ENCODE peak calls at places on chromosomes 6 and 20, in six cellular contexts. Y is fibroblast of lung, K is heart right ventricle, L is GM23248, J is retinal pigment epithelial cell, Z is epithelial cell of proximal tubule. N is an unnamed sample.

GRCh38 chr6:37709932-37710565 is 12.4 kb upstream of the MDGA1 start:
- DNase-seq in L (no peak), K (no peak), J (no peak), Y (no peak), Z (no peak), N (no peak)

GRCh38 chr20:45016089-45016641 is 49.9 kb downstream of the STK4 start:
- DNase-seq in Y (no peak), J (no peak), K (no peak), Z (no peak), L (peak), N (no peak)

GRCh38 chr6:101832371-101832770 is 438.9 kb downstream of the GRIK2 start:
- DNase-seq in Y (no peak), J (no peak), Z (no peak), L (no peak), K (peak), N (no peak)

GRCh38 chr6:33755070-33755869 is 8.6 kb upstream of the IP6K3 start:
- DNase-seq in J (no peak), L (no peak), Z (no peak), K (no peak), Y (no peak), N (no peak)

GRCh38 chr20:9966966-9967365 is 67.8 kb upstream of the ANKEF1 start:
- DNase-seq in L (peak), Y (no peak), K (no peak), Z (no peak), J (no peak), N (no peak)

GRCh38 chr20:44526129-44526528 is 4.3 kb upstream of the SERINC3 start:
- DNase-seq in Y (no peak), L (peak), J (no peak), K (no peak), Z (no peak), N (no peak)

GRCh38 chr6:134787261-134787871 is 162.5 kb downstream of the ALDH8A1 start:
- DNase-seq in Z (peak), J (peak), L (peak), K (no peak), Y (peak), N (no peak)

GRCh38 chr6:38933426-38933825 is 115.2 kb upstream of the GLP1R start:
- DNase-seq in L (peak), Y (peak), K (no peak), Z (no peak), J (no peak), N (peak)

GRCh38 chr6:131116755-131117360 is 18.4 kb upstream of the AKAP7 start:
- DNase-seq in J (no peak), L (peak), Y (peak), Z (no peak), K (peak), N (no peak)

GRCh38 chr6:89353118-89353556 is 615 bp upstream of the UBE2J1 start:
- DNase-seq in L (no peak), J (no peak), Z (no peak), K (no peak), Y (no peak), N (no peak)

GRCh38 chr6:154515808-154516207 is 5.3 kb upstream of the CNKSR3 start:
- DNase-seq in Z (no peak), J (no peak), Y (no peak), K (no peak), L (peak), N (no peak)

GRCh38 chr20:45985573-45985972 is 13.6 kb upstream of the ZNF335 start:
- DNase-seq in K (no peak), Z (no peak), J (no peak), L (peak), Y (no peak), N (no peak)

GRCh38 chr6:127100510-127101140 is 17.8 kb upstream of the RSPO3 start:
- DNase-seq in Z (no peak), J (no peak), Y (peak), K (no peak), L (peak), N (no peak)

GRCh38 chr6:28940859-28941680 is 17.3 kb upstream of the TRIM27 start:
- DNase-seq in J (no peak), Z (no peak), L (peak), K (peak), Y (peak), N (peak)

GRCh38 chr6:30211899-30212298 is 1.3 kb downstream of the TRIM26 start:
- DNase-seq in L (no peak), Z (no peak), Y (no peak), K (no peak), J (no peak), N (no peak)

GRCh38 chr20:48128436-48128835 is 343.2 kb upstream of the SULF2 start:
- DNase-seq in Y (no peak), K (no peak), L (peak), Z (no peak), J (no peak), N (no peak)

GRCh38 chr6:13429406-13429753 is 58.0 kb downstream of the GFOD1 start:
- DNase-seq in J (no peak), L (no peak), Z (no peak), Y (no peak), K (no peak), N (no peak)

GRCh38 chr6:15659181-15659580 is 3.6 kb downstream of the DTNBP1 start:
- DNase-seq in Z (no peak), J (no peak), Y (no peak), K (no peak), L (no peak), N (no peak)
- H3K4me3 ChIP-seq in Z (no peak), J (no peak), Y (no peak), K (no peak), L (no peak), N (no peak)

GRCh38 chr6:85403331-85404015 is 46.4 kb upstream of the NT5E start:
- DNase-seq in L (peak), Y (peak), K (no peak), J (peak), Z (peak), N (no peak)
- H3K4me3 ChIP-seq in L (peak), Y (peak), K (no peak), J (no peak), Z (peak), N (no peak)

GRCh38 chr20:4729265-4729664 is 7.6 kb downstream of the PRND start:
- DNase-seq in L (peak), J (no peak), Z (no peak), K (no peak), Y (no peak), N (peak)

GRCh38 chr20:4724459-4725262 is 3.0 kb downstream of the PRND start:
- DNase-seq in L (no peak), Y (no peak), K (no peak), J (no peak), Z (no peak), N (no peak)

GRCh38 chr20:4725263-4725550 is 3.5 kb downstream of the PRND start:
- DNase-seq in K (no peak), L (no peak), Y (no peak), Z (no peak), J (no peak), N (no peak)

GRCh38 chr20:4728121-4728520 is 6.4 kb downstream of the PRND start:
- DNase-seq in J (no peak), L (peak), K (no peak), Z (no peak), Y (peak), N (no peak)

DNA sequence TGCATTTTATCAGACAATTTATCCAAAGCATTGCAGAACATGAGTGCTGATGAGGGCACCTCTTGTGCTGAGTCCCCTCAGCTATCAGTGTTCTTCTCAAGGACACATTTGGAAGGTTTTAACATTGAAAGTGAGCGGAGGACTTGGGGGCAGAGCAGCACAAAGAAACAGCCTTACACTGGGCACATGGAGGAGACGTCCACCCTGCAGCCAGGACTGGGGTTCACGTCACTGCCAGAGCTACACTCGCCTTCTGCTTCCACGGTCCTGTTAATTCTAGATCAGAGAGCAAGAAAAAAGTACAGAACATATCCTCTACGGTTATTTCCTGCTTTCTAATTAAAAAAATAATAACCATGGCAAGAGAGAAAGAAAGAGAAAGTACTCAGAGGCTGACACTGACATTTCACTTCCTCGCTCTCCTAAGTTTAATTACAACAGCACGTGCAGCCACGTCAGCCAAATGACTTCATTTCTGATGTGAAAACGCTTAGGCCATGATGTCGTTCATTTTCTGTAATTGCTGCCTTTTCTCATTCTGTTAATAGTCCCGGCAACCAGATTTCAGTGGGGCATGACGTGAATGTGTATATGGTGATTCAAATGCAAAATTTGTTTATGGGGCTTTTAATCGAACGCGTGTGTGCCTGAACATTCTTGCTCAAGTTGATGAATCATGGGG is 5.1 kb downstream of the PRND start:
- DNase-seq in Z (no peak), L (peak), K (no peak), Y (peak), J (no peak), N (peak)
- H3K4me3 ChIP-seq in Z (no peak), L (peak), K (no peak), Y (peak), J (no peak), N (peak)

GRCh38 chr20:62937353-62938104 is 418 bp upstream of the GID8 start:
- DNase-seq in Z (no peak), Y (peak), L (peak), K (peak), J (peak), N (peak)

GRCh38 chr20:62936996-62937352 is 973 bp upstream of the GID8 start:
- DNase-seq in J (no peak), Y (peak), K (no peak), Z (no peak), L (peak), N (no peak)

GRCh38 chr20:62935204-62935967 is 2.6 kb upstream of the GID8 start:
- DNase-seq in J (no peak), Y (no peak), Z (no peak), L (no peak), K (no peak), N (no peak)

GRCh38 chr20:62933966-62934365 is 4.0 kb upstream of the GID8 start:
- DNase-seq in J (no peak), Y (no peak), L (no peak), K (no peak), Z (no peak), N (no peak)

DNA sequence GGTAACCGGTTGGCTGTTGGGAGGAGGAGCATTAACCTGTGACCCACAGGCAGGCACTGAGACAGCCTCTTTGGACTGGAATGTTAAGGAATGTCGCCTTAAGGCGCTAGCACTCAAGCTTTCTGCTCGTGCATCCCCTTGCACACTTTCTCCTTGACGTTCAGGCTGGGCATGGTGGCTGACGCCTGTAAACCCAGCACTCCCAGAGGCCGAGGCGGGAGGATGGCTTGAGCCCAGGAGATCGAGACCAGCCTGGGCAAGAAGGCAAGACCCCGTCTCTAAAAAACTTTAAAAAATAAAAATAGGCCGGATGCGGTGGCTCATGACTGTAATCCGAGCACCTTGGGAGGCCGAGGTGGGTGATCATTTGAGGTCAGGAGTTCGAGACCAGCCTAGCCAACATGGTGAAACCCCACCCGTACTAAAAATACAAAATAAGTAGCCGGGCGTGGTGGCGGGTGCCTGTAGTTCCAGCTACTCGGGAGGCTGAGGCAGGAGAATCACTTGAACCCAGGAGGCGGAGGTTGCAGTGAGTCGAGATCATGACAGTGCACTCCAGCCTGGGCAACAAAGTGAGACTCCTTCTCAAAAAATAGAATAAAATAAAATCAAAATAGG is 1.9 kb upstream of the GID8 start:
- DNase-seq in L (no peak), Y (no peak), Z (no peak), K (no peak), J (peak), N (no peak)
- H3K4me3 ChIP-seq in L (peak), Y (peak), Z (peak), K (peak), J (peak), N (no peak)

GRCh38 chr6:84657486-84657885 is 106.9 kb downstream of the TBX18 start:
- DNase-seq in L (no peak), K (no peak), Z (no peak), J (no peak), Y (no peak), N (no peak)

GRCh38 chr6:84651583-84651982 is 112.8 kb downstream of the TBX18 start:
- DNase-seq in J (no peak), Y (no peak), L (no peak), K (no peak), Z (no peak), N (no peak)

GRCh38 chr6:84657025-84657424 is 107.4 kb downstream of the TBX18 start:
- DNase-seq in Z (no peak), K (no peak), Y (no peak), J (no peak), L (no peak), N (no peak)

GRCh38 chr6:84652356-84653026 is 111.9 kb downstream of the TBX18 start:
- DNase-seq in Z (peak), L (peak), K (no peak), J (peak), Y (peak), N (no peak)

DNA sequence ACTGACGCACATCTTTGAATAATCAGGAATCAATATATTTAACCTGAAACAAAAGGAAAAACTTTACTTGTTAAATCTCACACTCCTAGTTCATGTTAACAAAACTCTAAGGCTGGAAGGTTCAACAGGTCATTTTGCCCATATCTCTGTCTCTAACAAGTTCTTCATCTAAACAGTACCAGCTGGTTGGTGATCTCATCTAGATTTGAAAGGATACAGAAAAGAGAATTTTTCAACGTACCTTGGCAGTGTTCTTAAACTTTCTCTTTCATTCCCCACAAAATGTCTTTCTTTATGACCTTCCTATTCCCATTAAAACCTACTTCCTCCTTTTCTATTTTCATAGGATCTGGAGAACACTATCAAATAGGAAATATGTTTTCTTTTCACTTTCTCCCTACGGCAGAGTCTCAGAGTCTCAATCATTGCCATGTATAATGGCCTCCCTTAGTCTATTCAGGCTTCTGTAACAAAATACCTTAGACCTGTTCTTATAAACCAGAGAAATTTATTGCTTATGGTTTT is 111.3 kb downstream of the TBX18 start:
- DNase-seq in Z (no peak), L (no peak), K (no peak), Y (no peak), J (no peak), N (no peak)
- H3K4me3 ChIP-seq in Z (no peak), L (no peak), K (no peak), Y (no peak), J (no peak), N (no peak)

GRCh38 chr6:35728663-35729348 is 8.0 kb upstream of the ARMC12 start:
- DNase-seq in L (no peak), J (no peak), K (peak), Y (no peak), Z (no peak), N (peak)
- H3K4me3 ChIP-seq in L (no peak), J (no peak), K (peak), Y (no peak), Z (peak), N (peak)

GRCh38 chr6:114008331-114008730 is 37.4 kb upstream of the HDAC2 start:
- DNase-seq in K (no peak), L (no peak), Y (no peak), J (no peak), Z (no peak), N (no peak)
- H3K4me3 ChIP-seq in K (no peak), L (peak), Y (peak), J (no peak), Z (no peak), N (no peak)

DNA sequence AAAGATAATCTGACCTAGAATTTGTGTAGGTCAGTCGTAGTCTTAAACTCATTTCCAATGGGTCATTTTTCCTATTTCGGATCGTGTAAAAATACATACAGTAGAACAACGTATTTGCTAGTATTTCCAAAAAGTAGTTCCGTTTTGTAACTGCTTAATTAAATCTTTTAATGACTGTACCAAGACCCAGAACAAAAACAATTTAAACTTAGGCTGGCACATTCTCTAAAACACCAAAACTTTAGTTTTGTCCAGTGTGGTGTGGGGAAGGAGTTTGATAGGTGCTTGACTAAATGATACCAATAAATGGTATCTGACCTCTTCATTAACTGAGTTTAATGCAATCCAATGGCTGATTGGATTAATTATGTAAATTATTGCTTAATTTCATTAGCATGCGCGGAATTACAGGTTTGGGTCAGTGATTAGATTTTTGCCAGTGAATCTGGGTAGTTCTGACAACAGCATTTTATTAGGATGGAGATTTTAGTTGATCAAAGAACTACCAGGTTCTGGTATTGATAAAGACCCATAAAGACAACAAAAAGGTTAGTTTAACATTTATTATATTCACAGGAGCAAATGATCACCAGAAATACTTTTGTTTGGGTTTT is 20.8 kb downstream of the OR2B2 start:
- DNase-seq in J (no peak), Z (no peak), K (no peak), L (no peak), Y (no peak), N (no peak)
- H3K4me3 ChIP-seq in J (peak), Z (peak), K (no peak), L (peak), Y (peak), N (peak)